ENCODE peak calls at places on chromosome 3, in seven cellular contexts. V is lung, A is upper lobe of left lung, G is left lung, Y is Panc1, K is HepG2, R is pancreas. L is an unnamed sample.

GRCh38 chr3:101940521-101940992 is 91.2 kb downstream of the NFKBIZ start:
- ATAC-seq in V (peak; percentile 44), A (peak; percentile 91), G (peak; percentile 70), Y (peak; percentile 65), K (no peak), R (peak; percentile 62), L (peak; percentile 57)

GRCh38 chr3:119600732-119601131 is 3.0 kb downstream of the PLA1A start:
- ATAC-seq in V (no peak), A (peak; percentile 62), G (peak; percentile 59), Y (peak; percentile 70), K (peak; percentile 93), R (peak; percentile 29), L (peak; percentile 44)

GRCh38 chr3:69767571-69767970 is 28.3 kb downstream of the MITF start:
- ATAC-seq in V (no peak), A (peak; percentile 34), G (no peak), Y (no peak), K (no peak), R (no peak), L (peak; percentile 54)

GRCh38 chr3:195403841-195404408 is 38.9 kb downstream of the ACAP2 start:
- ATAC-seq in V (no peak), A (no peak), G (no peak), Y (no peak), K (no peak), R (no peak), L (no peak)

GRCh38 chr3:173993299-173993698 is 595.8 kb downstream of the NLGN1 start:
- ATAC-seq in V (no peak), A (no peak), G (no peak), Y (peak; percentile 42), K (peak; percentile 54), R (no peak), L (no peak)

GRCh38 chr3:43190682-43191081 is 84.8 kb upstream of the POMGNT2 start:
- ATAC-seq in V (no peak), A (no peak), G (no peak), Y (no peak), K (no peak), R (no peak), L (no peak)

GRCh38 chr3:153442386-153442785 is 280.4 kb downstream of the RAP2B start:
- ATAC-seq in V (peak; percentile 72), A (no peak), G (peak; percentile 86), Y (no peak), K (no peak), R (no peak), L (no peak)

GRCh38 chr3:44198957-44199269 is 42.8 kb upstream of the TOPAZ1 start:
- ATAC-seq in V (no peak), A (peak; percentile 44), G (peak; percentile 59), Y (peak; percentile 34), K (peak; percentile 22), R (peak; percentile 14), L (no peak)

GRCh38 chr3:134351421-134351820 is 22.8 kb downstream of the AMOTL2 start:
- ATAC-seq in V (no peak), A (peak; percentile 41), G (no peak), Y (no peak), K (no peak), R (no peak), L (peak; percentile 68)

GRCh38 chr3:141076821-141077571 is 25.8 kb downstream of the SPSB4 start:
- ATAC-seq in V (peak; percentile 41), A (peak; percentile 85), G (peak; percentile 54), Y (no peak), K (no peak), R (peak; percentile 63), L (peak; percentile 56)

GRCh38 chr3:138544546-138544945 is 49.5 kb downstream of the CEP70 start:
- ATAC-seq in V (no peak), A (no peak), G (no peak), Y (no peak), K (no peak), R (no peak), L (no peak)

GRCh38 chr3:138547342-138547975 is 46.6 kb downstream of the CEP70 start:
- ATAC-seq in V (no peak), A (no peak), G (no peak), Y (no peak), K (no peak), R (no peak), L (no peak)

GRCh38 chr3:138549578-138549977 is 44.5 kb downstream of the CEP70 start:
- ATAC-seq in V (no peak), A (no peak), G (no peak), Y (no peak), K (no peak), R (no peak), L (no peak)
- H3K4me1 ChIP-seq in V (no peaks in the 10 kb centered on the region), A (no peaks in the 10 kb centered on the region), G (no peaks in the 10 kb centered on the region), Y (no peaks in the 10 kb centered on the region), K (no peaks in the 10 kb centered on the region), R (no peaks in the 10 kb centered on the region), L (no peaks in the 10 kb centered on the region)

DNA sequence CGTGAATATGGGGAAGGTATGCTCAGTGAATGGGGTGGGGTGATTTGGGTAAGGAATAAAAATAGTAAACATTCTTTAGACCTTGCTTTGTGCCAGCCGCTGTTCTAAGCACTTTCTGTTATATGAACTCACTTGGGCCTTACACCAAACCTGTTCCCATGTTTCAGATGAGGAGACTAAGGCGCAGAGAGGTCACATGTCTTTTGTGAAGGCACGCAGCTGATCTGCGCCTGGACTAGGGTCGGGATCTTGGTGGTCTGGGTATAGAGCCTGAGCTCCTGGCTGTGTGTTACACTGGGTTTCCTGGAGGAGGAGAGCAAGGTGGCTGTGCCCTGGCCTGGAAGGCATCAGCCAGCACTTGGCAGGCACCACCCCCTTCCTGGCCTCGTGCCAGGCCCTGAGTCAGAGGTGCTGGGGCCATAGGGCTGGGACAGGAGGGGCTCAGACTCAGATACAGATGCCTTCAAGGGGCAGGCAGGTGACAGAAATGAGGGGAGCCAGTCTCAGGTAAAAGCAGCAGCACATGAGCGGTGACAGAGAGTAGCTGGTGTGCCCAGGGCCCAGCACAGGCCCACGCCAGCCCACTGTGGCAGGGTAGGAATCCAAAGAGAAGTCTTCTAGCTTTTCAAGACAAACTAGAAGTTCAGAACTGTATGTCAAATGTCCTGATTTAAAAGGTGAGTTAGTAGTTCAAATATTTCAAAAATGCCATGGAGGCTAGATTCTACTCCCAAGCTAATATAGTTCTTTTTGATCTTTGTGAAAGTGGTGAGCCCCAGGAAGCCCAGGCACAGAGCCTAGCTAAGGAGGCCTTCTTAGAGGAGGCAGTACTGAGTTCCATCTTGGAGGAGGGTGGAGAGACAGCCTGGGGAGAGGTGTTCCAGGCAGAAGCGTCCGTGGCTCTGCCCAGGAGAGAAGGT is 83.1 kb downstream of the DNAJB8 start:
- ATAC-seq in V (no peak), A (peak; percentile 23), G (peak; percentile 71), Y (peak; percentile 54), K (peak; percentile 23), R (peak; percentile 78), L (no peak)
- H3K36me3 ChIP-seq in V (no peaks in the 10 kb centered on the region), A (no peaks in the 10 kb centered on the region), G (no peaks in the 10 kb centered on the region), Y (no peaks in the 10 kb centered on the region), K (peaks cover 9% of the 10 kb centered on the region), R (no peaks in the 10 kb centered on the region), L (no peaks in the 10 kb centered on the region)

GRCh38 chr3:190566043-190566933 is 52.4 kb downstream of the IL1RAP start:
- ATAC-seq in V (peak; percentile 95), A (peak; percentile 94), G (peak; percentile 94), Y (peak; percentile 89), K (peak; percentile 97), R (peak; percentile 95), L (peak; percentile 89)
- H3K27ac ChIP-seq in V (peak overlapping the region; percentile 76), A (peak overlapping the region; percentile 83), G (peak overlapping the region; percentile 88), Y (no peak overlapping the region), K (peak overlapping the region; percentile 75), R (no peak overlapping the region), L (peak overlapping the region; percentile 3)

DNA sequence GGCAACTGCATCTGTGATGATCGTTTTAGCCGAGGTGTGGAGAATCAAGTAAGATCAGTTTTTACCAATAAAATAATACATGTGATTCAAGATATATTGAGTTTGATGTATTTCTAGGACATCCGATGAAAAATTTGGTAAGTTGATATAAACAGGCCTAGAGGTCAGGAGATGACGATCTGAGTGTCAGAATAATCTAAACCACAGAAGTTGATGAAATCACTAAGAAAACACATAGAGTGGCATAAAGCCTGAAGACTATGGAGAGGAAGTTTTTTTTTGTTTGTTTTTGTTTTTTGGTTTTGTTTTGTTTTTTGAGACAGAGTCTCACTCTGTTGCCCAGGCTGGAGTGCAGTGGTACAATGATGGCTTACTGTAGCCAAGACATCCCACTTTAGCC is 235.3 kb downstream of the RBMS3 start:
- ATAC-seq in V (no peak), A (no peak), G (no peak), Y (no peak), K (no peak), R (no peak), L (no peak)
- H3K4me1 ChIP-seq in V (peaks cover 3% of the 10 kb centered on the region), A (peaks cover 26% of the 10 kb centered on the region), G (peaks cover 30% of the 10 kb centered on the region), Y (no peaks in the 10 kb centered on the region), K (no peaks in the 10 kb centered on the region), R (no peaks in the 10 kb centered on the region), L (peaks cover 22% of the 10 kb centered on the region)

L was measured in gastroesophageal sphincter.